ENCODE peak calls at places on chromosome 12, in six cellular contexts. W is ovary; K is cardiac muscle cell; S is CD8-positive, alpha-beta memory T cell; P is endothelial cell of umbilical vein; G is left ventricle myocardium inferior. V is an unnamed sample. For H3K27me3 and H3K4me1, the result is how much of the 10 kb centered on the place peaks cover.

GRCh38 chr12:7369274-7369729 is 65.4 kb downstream of the ACSM4 start:
- DNase-seq in W (no peak), K (peak), S (no peak), P (no peak), G (peak), V (no peak)

GRCh38 chr12:182381-182883 is 31.5 kb downstream of the SLC6A12 start:
- DNase-seq in W (no peak), K (peak), S (no peak), P (no peak), G (peak), V (no peak)

GRCh38 chr12:94326727-94327126 is 132.9 kb downstream of the CEP83 start:
- DNase-seq in W (no peak), K (peak), S (no peak), P (no peak), G (no peak), V (no peak)

GRCh38 chr12:52238206-52238840 is 5.3 kb downstream of the KRT7 start:
- DNase-seq in W (no peak), K (peak), S (no peak), P (no peak), G (no peak), V (no peak)

GRCh38 chr12:116975779-116976393 is 65.1 kb downstream of the FBXW8 start:
- DNase-seq in W (no peak), K (no peak), S (no peak), P (no peak), G (no peak), V (no peak)

GRCh38 chr12:66776974-66777373 is 98.1 kb upstream of the GRIP1 start:
- DNase-seq in W (no peak), K (no peak), S (peak), P (no peak), G (no peak), V (no peak)

GRCh38 chr12:18383203-18383602 is 121.9 kb downstream of the PIK3C2G start:
- DNase-seq in W (no peak), K (peak), S (no peak), P (peak), G (no peak), V (no peak)

GRCh38 chr12:20320552-20320951 is 47.8 kb upstream of the PDE3A start:
- DNase-seq in W (no peak), K (no peak), S (no peak), P (no peak), G (no peak), V (no peak)

GRCh38 chr12:109541412-109541725 is 31.9 kb downstream of the MMAB start:
- DNase-seq in W (no peak), K (no peak), S (no peak), P (no peak), G (no peak), V (no peak)

GRCh38 chr12:50110762-50111416 is 1.1 kb upstream of the COX14 start:
- DNase-seq in W (peak), K (no peak), S (no peak), P (no peak), G (peak), V (peak)

GRCh38 chr12:92968201-92968813 is 39.2 kb upstream of the EEA1 start:
- DNase-seq in W (no peak), K (no peak), S (no peak), P (peak), G (no peak), V (no peak)

GRCh38 chr12:133222211-133222610 is 13.5 kb downstream of the ANHX start:
- DNase-seq in W (no peak), K (no peak), S (no peak), P (no peak), G (no peak), V (no peak)

GRCh38 chr12:32756476-32757158 is 920 bp upstream of the YARS2 start:
- DNase-seq in W (no peak), K (no peak), S (no peak), P (peak), G (no peak), V (no peak)
- H3K27ac ChIP-seq in W (no peak), K (peak), S (no peak), P (no peak), G (peak), V (no peak)

DNA sequence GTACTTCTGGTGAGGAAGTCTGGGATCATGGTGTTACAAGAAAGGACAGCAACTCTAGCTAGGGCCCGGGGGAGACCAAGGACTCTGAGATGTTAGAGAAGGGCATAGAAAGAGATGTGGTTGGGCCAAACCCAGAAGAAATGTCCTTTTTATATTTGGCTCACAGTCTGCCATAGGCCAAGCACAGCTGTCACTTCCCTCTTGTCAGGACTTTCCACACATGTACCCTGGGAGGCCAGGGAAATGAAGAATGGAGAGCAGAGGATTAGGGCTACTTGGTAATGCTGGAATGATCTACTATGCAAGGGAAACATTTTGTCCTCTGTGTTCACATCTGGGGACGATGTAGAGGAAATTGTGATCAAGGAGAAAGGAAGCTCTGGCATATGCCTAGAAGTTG is 9.2 kb downstream of the MYO1A start:
- DNase-seq in W (no peak), K (no peak), S (no peak), P (no peak), G (no peak), V (no peak)
- H3K27me3 ChIP-seq in W (under half), K (under half), S (under half), P (under half), G (under half), V (under half)

DNA sequence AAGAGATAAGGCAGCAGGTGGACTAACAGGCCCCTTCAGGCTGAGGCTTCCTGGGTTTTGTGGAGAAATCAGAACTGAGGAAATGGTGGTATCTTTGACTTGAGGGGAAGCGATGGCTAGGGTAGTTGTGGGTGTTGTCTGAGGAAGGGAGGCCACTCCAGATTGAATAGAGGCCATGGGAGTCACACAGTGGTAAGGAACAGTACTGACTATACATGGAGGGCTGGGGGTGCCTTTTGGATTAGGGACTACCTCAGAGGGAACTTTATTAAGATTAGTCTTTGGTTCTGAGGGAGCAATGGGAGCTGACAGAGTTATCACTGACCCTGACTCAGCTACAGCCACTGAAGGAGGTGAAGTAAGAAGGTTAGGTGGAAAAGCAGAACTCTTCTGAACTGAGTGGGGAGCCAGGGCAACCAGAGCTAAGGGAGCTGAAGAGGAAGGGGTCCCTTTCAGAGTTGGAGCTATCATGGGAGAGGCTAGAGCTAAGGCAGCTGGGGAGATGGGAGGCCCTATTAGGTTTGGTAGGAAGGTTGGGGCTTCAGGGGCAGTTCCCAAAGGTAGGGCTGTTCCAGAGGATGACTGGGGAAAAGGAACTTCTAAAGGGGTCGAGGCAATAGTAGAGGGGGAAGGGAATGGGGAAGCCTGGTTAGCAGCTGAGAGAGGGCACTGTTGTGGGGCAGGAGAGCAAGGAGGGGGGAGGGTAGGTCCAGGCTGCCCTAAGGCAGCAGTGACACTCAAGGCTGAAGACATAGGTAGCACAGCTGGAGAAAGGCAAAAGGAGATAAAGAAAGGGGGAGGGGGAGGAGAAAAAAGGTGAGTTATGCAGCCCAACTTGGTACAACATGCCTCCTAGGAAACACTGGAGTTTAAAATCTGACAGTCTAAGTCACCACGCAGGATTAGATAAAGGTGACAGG is 4.1 kb downstream of the NACA start:
- DNase-seq in W (no peak), K (no peak), S (no peak), P (no peak), G (no peak), V (peak)
- H3K4me1 ChIP-seq in W (under half), K (half or more), S (half or more), P (under half), G (half or more), V (under half)

DNA sequence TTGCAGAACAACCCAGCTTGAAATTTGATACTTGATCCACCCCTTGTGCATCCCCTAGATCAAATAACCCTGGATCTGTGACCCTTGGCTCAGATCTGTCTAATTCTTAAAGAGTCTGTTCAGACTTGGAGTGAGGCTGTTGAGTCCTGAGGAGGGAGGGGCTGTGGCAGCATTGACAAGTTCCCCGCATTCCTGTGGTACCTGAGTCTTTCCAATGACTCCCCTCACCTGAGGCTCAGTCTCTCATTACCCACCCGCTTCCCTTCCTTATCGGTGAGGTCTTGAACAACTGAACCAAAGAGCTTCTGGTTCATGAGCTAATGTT is 16.1 kb upstream of the HDAC7 start:
- DNase-seq in W (no peak), K (no peak), S (no peak), P (no peak), G (no peak), V (no peak)
- H3K27ac ChIP-seq in W (no peak), K (peak), S (no peak), P (no peak), G (no peak), V (no peak)

GRCh38 chr12:53975019-53975815 is 463 bp upstream of the HOTAIR start:
- DNase-seq in W (no peak), K (no peak), S (no peak), P (no peak), G (no peak), V (no peak)
- H3K27me3 ChIP-seq in W (under half), K (half or more), S (half or more), P (half or more), G (half or more), V (under half)

DNA sequence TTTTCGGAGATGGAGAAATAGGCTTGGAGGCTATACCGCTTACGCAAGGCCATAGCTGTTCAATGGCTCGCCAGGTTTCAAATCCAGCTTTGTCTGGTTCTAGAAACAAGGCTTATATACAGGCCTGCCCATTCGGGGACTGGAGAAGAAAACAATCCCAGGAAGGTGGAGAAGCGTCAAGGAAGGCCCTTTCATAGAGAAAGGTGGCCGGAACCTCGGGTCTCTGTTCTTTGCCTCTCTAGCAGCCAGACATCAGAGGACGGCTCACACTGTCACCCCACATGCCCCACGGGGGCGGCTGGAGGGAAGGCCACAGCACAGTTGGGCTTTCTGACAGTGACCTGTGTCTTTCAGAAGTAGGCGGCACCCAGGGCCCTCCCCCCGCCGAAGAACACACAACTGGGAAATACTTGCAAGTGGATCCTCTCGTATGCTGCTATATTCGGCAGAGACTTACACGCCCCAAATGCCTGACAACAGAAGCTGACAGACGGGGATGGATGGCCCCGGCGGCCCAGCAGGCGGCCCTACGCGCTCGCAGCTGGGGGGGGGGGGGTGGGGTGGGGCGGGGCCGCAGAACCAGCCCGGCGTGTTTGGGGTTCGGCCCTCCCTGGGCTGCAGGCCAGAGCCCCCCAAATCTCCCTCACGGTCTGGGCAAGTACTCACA is 4.5 kb upstream of the SETD1B start:
- DNase-seq in W (peak), K (peak), S (peak), P (peak), G (peak), V (no peak)
- H3K4me1 ChIP-seq in W (under half), K (under half), S (under half), P (under half), G (half or more), V (under half)

DNA sequence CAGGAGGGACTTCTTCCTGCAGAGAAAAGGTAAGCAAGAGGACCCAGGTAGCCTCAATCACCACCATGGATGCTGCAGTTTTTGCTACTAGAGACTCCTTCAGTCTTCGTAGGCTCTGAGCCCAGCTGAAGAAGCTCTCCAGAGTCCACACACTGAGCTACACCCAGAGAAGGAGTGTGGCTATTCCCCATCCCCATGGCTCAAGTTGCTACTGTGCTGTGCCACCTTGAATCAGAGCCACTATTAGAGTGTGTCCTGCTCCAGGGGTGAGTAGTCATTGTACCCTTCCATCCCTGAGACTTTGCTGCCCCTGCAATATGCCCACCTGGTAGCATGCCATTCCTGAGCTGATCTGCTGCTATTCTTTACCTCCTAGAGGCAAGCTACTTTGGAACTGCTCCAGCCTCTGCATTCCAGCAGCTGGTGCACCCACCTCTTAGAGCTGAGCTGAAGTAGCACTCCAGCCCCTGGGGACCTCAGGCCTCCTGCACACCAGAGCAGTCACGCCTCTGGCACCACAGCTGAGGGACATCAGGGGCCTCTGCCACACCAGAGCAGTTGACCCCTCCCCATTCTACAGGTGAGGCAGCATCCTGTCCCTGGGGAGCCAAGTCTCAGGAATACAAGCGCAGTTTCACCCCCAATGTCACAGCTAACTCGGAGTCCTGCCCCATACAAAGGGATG is 213.0 kb downstream of the TRHDE start:
- DNase-seq in W (no peak), K (no peak), S (no peak), P (no peak), G (no peak), V (no peak)
- H3K27ac ChIP-seq in W (no peak), K (no peak), S (no peak), P (no peak), G (no peak), V (no peak)

GRCh38 chr12:79288946-79289345 is 401.8 kb downstream of the PAWR start:
- DNase-seq in W (no peak), K (no peak), S (no peak), P (no peak), G (no peak), V (no peak)
- H3K27me3 ChIP-seq in W (under half), K (under half), S (under half), P (under half), G (under half), V (under half)

V was measured in aorta.